ENCODE peak calls at places on chromosomes 5 and 9, in ten cellular contexts. One of them, this sample, is unnamed.

GRCh38 chr5:125609011-125609410 is 814.2 kb upstream of the GRAMD2B start:
- DNase-seq in uterus: no peak
- DNase-seq in cerebellar cortex: no peak
- DNase-seq in AML-193: no peak
- DNase-seq in GM20000: no peak
- DNase-seq in spleen: no peak
- DNase-seq in AG04450: no peak
- DNase-seq in fibroblast of mammary gland: peak; percentile 69
- DNase-seq in ACHN: no peak
- DNase-seq in C1 segment of cervical spinal cord: no peak
- DNase-seq in this sample: no peak

GRCh38 chr9:120441446-120442279 is 138.3 kb downstream of the CDK5RAP2 start:
- DNase-seq in uterus: no peak
- DNase-seq in cerebellar cortex: no peak
- DNase-seq in AML-193: no peak
- DNase-seq in GM20000: no peak
- DNase-seq in spleen: no peak
- DNase-seq in AG04450: peak; percentile 47
- DNase-seq in fibroblast of mammary gland: peak; percentile 82
- DNase-seq in ACHN: no peak
- DNase-seq in C1 segment of cervical spinal cord: no peak
- DNase-seq in this sample: no peak

GRCh38 chr5:1113332-1113690 is 1.4 kb upstream of the SLC12A7 start:
- DNase-seq in uterus: no peak
- DNase-seq in cerebellar cortex: no peak
- DNase-seq in AML-193: no peak
- DNase-seq in GM20000: no peak
- DNase-seq in spleen: no peak
- DNase-seq in AG04450: no peak
- DNase-seq in fibroblast of mammary gland: no peak
- DNase-seq in ACHN: no peak
- DNase-seq in C1 segment of cervical spinal cord: no peak
- DNase-seq in this sample: no peak

GRCh38 chr9:98866435-98867108 is 59.1 kb downstream of the GALNT12 start:
- DNase-seq in uterus: no peak
- DNase-seq in cerebellar cortex: no peak
- DNase-seq in AML-193: no peak
- DNase-seq in GM20000: no peak
- DNase-seq in spleen: no peak
- DNase-seq in AG04450: no peak
- DNase-seq in fibroblast of mammary gland: no peak
- DNase-seq in ACHN: no peak
- DNase-seq in C1 segment of cervical spinal cord: no peak
- DNase-seq in this sample: no peak

GRCh38 chr5:116032094-116032517 is at the start of gene ARL14EPL:
- DNase-seq in uterus: no peak
- DNase-seq in cerebellar cortex: no peak
- DNase-seq in AML-193: peak; percentile 74
- DNase-seq in GM20000: peak; percentile 32
- DNase-seq in spleen: no peak
- DNase-seq in AG04450: peak; percentile 52
- DNase-seq in fibroblast of mammary gland: peak; percentile 90
- DNase-seq in ACHN: peak; percentile 74
- DNase-seq in C1 segment of cervical spinal cord: peak; percentile 1
- DNase-seq in this sample: no peak

GRCh38 chr5:72908666-72909065 is 47.2 kb upstream of the FCHO2 start:
- DNase-seq in uterus: no peak
- DNase-seq in cerebellar cortex: no peak
- DNase-seq in AML-193: no peak
- DNase-seq in GM20000: no peak
- DNase-seq in spleen: no peak
- DNase-seq in AG04450: no peak
- DNase-seq in fibroblast of mammary gland: peak; percentile 68
- DNase-seq in ACHN: no peak
- DNase-seq in C1 segment of cervical spinal cord: no peak
- DNase-seq in this sample: no peak

GRCh38 chr9:110875275-110875674 is 163.0 kb downstream of the LPAR1 start:
- DNase-seq in uterus: no peak
- DNase-seq in cerebellar cortex: peak; percentile 11
- DNase-seq in AML-193: peak; percentile 58
- DNase-seq in GM20000: peak; percentile 30
- DNase-seq in spleen: no peak
- DNase-seq in AG04450: no peak
- DNase-seq in fibroblast of mammary gland: no peak
- DNase-seq in ACHN: no peak
- DNase-seq in C1 segment of cervical spinal cord: no peak
- DNase-seq in this sample: peak; percentile 64

GRCh38 chr5:64625678-64626077 is 64.6 kb upstream of the SHISAL2B start:
- DNase-seq in uterus: no peak
- DNase-seq in cerebellar cortex: no peak
- DNase-seq in AML-193: no peak
- DNase-seq in GM20000: no peak
- DNase-seq in spleen: no peak
- DNase-seq in AG04450: peak; percentile 8
- DNase-seq in fibroblast of mammary gland: peak; percentile 77
- DNase-seq in ACHN: no peak
- DNase-seq in C1 segment of cervical spinal cord: no peak
- DNase-seq in this sample: no peak

GRCh38 chr5:179893076-179893957 is 14.4 kb downstream of the TBC1D9B start:
- DNase-seq in uterus: no peak
- DNase-seq in cerebellar cortex: no peak
- DNase-seq in AML-193: no peak
- DNase-seq in GM20000: no peak
- DNase-seq in spleen: no peak
- DNase-seq in AG04450: no peak
- DNase-seq in fibroblast of mammary gland: no peak
- DNase-seq in ACHN: no peak
- DNase-seq in C1 segment of cervical spinal cord: no peak
- DNase-seq in this sample: peak; percentile 20

This sample was measured in right cardiac atrium.